ENCODE peak calls at places on chromosomes 1 and 21, in seven cellular contexts. J is HEK293T, K is COLO829, Q is EH, E is AG08396, D is iris pigment epithelial cell, A is NCI-H524. V is an unnamed sample.
A peak's percentile ranks its signal among the peaks of the same experiment; 100 is the strongest.

GRCh38 chr1:153353226-153353947 is 4.3 kb upstream of the S100A9 start:
- DNase-seq in J (peak; percentile 67), K (peak; percentile 43), Q (peak; percentile 7), E (no peak), D (peak; percentile 6), A (peak; percentile 50), V (no peak)

GRCh38 chr1:205812271-205812877 is 624 bp downstream of the SLC41A1 start:
- DNase-seq in J (peak; percentile 60), K (peak; percentile 56), Q (peak; percentile 29), E (peak; percentile 46), D (peak; percentile 15), A (peak; percentile 20), V (no peak)

GRCh38 chr1:88867743-88868521 is 23.4 kb downstream of the GTF2B start:
- DNase-seq in J (no peak), K (peak; percentile 20), Q (peak; percentile 88), E (peak; percentile 43), D (peak; percentile 93), A (no peak), V (no peak)

GRCh38 chr1:221824025-221824424 is 82.1 kb upstream of the DUSP10 start:
- DNase-seq in J (no peak), K (no peak), Q (peak; percentile 78), E (no peak), D (peak; percentile 76), A (no peak), V (no peak)

GRCh38 chr1:184186167-184186566 is 134.6 kb downstream of the TSEN15 start:
- DNase-seq in J (no peak), K (no peak), Q (no peak), E (no peak), D (no peak), A (no peak), V (no peak)

GRCh38 chr1:94528271-94528670 is 13.3 kb downstream of the F3 start:
- DNase-seq in J (no peak), K (no peak), Q (no peak), E (no peak), D (no peak), A (peak; percentile 52), V (no peak)

GRCh38 chr1:47180603-47181094 is 9.2 kb downstream of the PDZK1IP1 start:
- DNase-seq in J (no peak), K (no peak), Q (peak; percentile 45), E (no peak), D (peak; percentile 29), A (no peak), V (no peak)

GRCh38 chr21:41678944-41679343 is 87.9 kb downstream of the RIPK4 start:
- DNase-seq in J (peak; percentile 97), K (peak; percentile 94), Q (peak; percentile 99), E (peak; percentile 92), D (peak; percentile 98), A (peak; percentile 59), V (peak; percentile 87)

GRCh38 chr1:111242805-111243523 is 15.5 kb downstream of the CHI3L2 start:
- DNase-seq in J (no peak), K (no peak), Q (no peak), E (no peak), D (no peak), A (no peak), V (no peak)

GRCh38 chr1:227999056-227999930 is 7.5 kb upstream of the WNT3A start:
- DNase-seq in J (peak; percentile 88), K (peak; percentile 74), Q (peak; percentile 84), E (peak; percentile 88), D (peak; percentile 66), A (peak; percentile 72), V (no peak)

GRCh38 chr1:109466100-109466439 is 276 bp upstream of the SYPL2 start:
- DNase-seq in J (no peak), K (no peak), Q (no peak), E (no peak), D (no peak), A (peak; percentile 22), V (no peak)

GRCh38 chr1:53450225-53450624 is 9.0 kb upstream of the DMRTB1 start:
- DNase-seq in J (no peak), K (no peak), Q (peak; percentile 13), E (no peak), D (no peak), A (peak; percentile 12), V (no peak)

GRCh38 chr1:238409947-238410346 is 519.2 kb upstream of the ZP4 start:
- DNase-seq in J (no peak), K (no peak), Q (peak; percentile 31), E (no peak), D (peak; percentile 83), A (no peak), V (no peak)

GRCh38 chr1:186812560-186812959 is 16.2 kb upstream of the PLA2G4A start:
- DNase-seq in J (no peak), K (no peak), Q (peak; percentile 82), E (no peak), D (peak; percentile 94), A (no peak), V (no peak)

GRCh38 chr1:235901461-235901860 is 34.8 kb upstream of the LYST start:
- DNase-seq in J (no peak), K (no peak), Q (peak; percentile 92), E (no peak), D (peak; percentile 54), A (no peak), V (no peak)

GRCh38 chr1:67192902-67193301 is 26.6 kb downstream of the IL23R start:
- DNase-seq in J (no peak), K (no peak), Q (no peak), E (no peak), D (no peak), A (no peak), V (no peak)

GRCh38 chr1:189121941-189122340 is 1355.7 kb downstream of the BRINP3 start:
- DNase-seq in J (no peak), K (no peak), Q (no peak), E (no peak), D (no peak), A (no peak), V (no peak)

GRCh38 chr21:43719748-43720538 is 1.0 kb downstream of the PDXK start:
- DNase-seq in J (no peak), K (no peak), Q (no peak), E (no peak), D (no peak), A (no peak), V (no peak)

GRCh38 chr1:115237507-115237906 is 100.5 kb downstream of the NGF start:
- DNase-seq in J (no peak), K (no peak), Q (peak; percentile 72), E (no peak), D (peak; percentile 53), A (no peak), V (no peak)

GRCh38 chr21:40245021-40245420 is 377.8 kb downstream of the PCP4 start:
- DNase-seq in J (no peak), K (no peak), Q (no peak), E (no peak), D (no peak), A (peak; percentile 20), V (no peak)

GRCh38 chr1:100240013-100240412 is 9.6 kb downstream of the DBT start:
- DNase-seq in J (no peak), K (no peak), Q (no peak), E (no peak), D (no peak), A (no peak), V (no peak)

V was measured in tibial nerve.